ENCODE peak calls at places on chromosomes 13 and 19, in six cellular contexts. One of them, this sample, is unnamed.

GRCh38 chr13:27271572-27272096 is 1.0 kb downstream of the RASL11A start:
- DNase-seq in upper lobe of right lung: no peak
- DNase-seq in activated naive CD8-positive, alpha-beta T cell treated with anti-CD3 and anti-CD28 coated beads for 36 hours: no peak
- DNase-seq in cardiac fibroblast: no peak
- DNase-seq in OCI-LY7: no peak
- DNase-seq in posterior vena cava: no peak
- DNase-seq in this sample: no peak

GRCh38 chr19:3125900-3126524 is 9.8 kb upstream of the GNA15 start:
- DNase-seq in upper lobe of right lung: peak
- DNase-seq in activated naive CD8-positive, alpha-beta T cell treated with anti-CD3 and anti-CD28 coated beads for 36 hours: peak
- DNase-seq in cardiac fibroblast: peak
- DNase-seq in OCI-LY7: peak
- DNase-seq in posterior vena cava: no peak
- DNase-seq in this sample: peak

GRCh38 chr13:19606152-19606551 is 27.3 kb upstream of the MPHOSPH8 start:
- DNase-seq in upper lobe of right lung: no peak
- DNase-seq in activated naive CD8-positive, alpha-beta T cell treated with anti-CD3 and anti-CD28 coated beads for 36 hours: no peak
- DNase-seq in cardiac fibroblast: peak
- DNase-seq in OCI-LY7: no peak
- DNase-seq in posterior vena cava: no peak
- DNase-seq in this sample: no peak

GRCh38 chr19:16899566-16900075 is 10.8 kb downstream of the F2RL3 start:
- DNase-seq in upper lobe of right lung: no peak
- DNase-seq in activated naive CD8-positive, alpha-beta T cell treated with anti-CD3 and anti-CD28 coated beads for 36 hours: peak
- DNase-seq in cardiac fibroblast: peak
- DNase-seq in OCI-LY7: peak
- DNase-seq in posterior vena cava: no peak
- DNase-seq in this sample: peak

GRCh38 chr19:49070416-49070815 is 2.1 kb downstream of the KCNA7 start:
- DNase-seq in upper lobe of right lung: no peak
- DNase-seq in activated naive CD8-positive, alpha-beta T cell treated with anti-CD3 and anti-CD28 coated beads for 36 hours: no peak
- DNase-seq in cardiac fibroblast: no peak
- DNase-seq in OCI-LY7: no peak
- DNase-seq in posterior vena cava: no peak
- DNase-seq in this sample: no peak

GRCh38 chr13:112748947-112749346 is 59.1 kb downstream of the ATP11A start:
- DNase-seq in upper lobe of right lung: peak
- DNase-seq in activated naive CD8-positive, alpha-beta T cell treated with anti-CD3 and anti-CD28 coated beads for 36 hours: no peak
- DNase-seq in cardiac fibroblast: no peak
- DNase-seq in OCI-LY7: no peak
- DNase-seq in posterior vena cava: peak
- DNase-seq in this sample: no peak

GRCh38 chr13:40420160-40420740 is 246.2 kb downstream of the FOXO1 start:
- DNase-seq in upper lobe of right lung: no peak
- DNase-seq in activated naive CD8-positive, alpha-beta T cell treated with anti-CD3 and anti-CD28 coated beads for 36 hours: no peak
- DNase-seq in cardiac fibroblast: no peak
- DNase-seq in OCI-LY7: no peak
- DNase-seq in posterior vena cava: no peak
- DNase-seq in this sample: no peak

GRCh38 chr19:42553292-42554045 is 25.2 kb upstream of the CEACAM1 start:
- DNase-seq in upper lobe of right lung: no peak
- DNase-seq in activated naive CD8-positive, alpha-beta T cell treated with anti-CD3 and anti-CD28 coated beads for 36 hours: no peak
- DNase-seq in cardiac fibroblast: peak
- DNase-seq in OCI-LY7: no peak
- DNase-seq in posterior vena cava: no peak
- DNase-seq in this sample: no peak

GRCh38 chr19:19064811-19065745 is 1.3 kb downstream of the SLC25A42 start:
- DNase-seq in upper lobe of right lung: no peak
- DNase-seq in activated naive CD8-positive, alpha-beta T cell treated with anti-CD3 and anti-CD28 coated beads for 36 hours: peak
- DNase-seq in cardiac fibroblast: no peak
- DNase-seq in OCI-LY7: peak
- DNase-seq in posterior vena cava: no peak
- DNase-seq in this sample: peak

GRCh38 chr19:46366620-46367277 is 19.9 kb downstream of the PPP5C start:
- DNase-seq in upper lobe of right lung: no peak
- DNase-seq in activated naive CD8-positive, alpha-beta T cell treated with anti-CD3 and anti-CD28 coated beads for 36 hours: no peak
- DNase-seq in cardiac fibroblast: no peak
- DNase-seq in OCI-LY7: no peak
- DNase-seq in posterior vena cava: no peak
- DNase-seq in this sample: no peak

GRCh38 chr19:15640904-15641597 is 354 bp downstream of the CYP4F3 start:
- DNase-seq in upper lobe of right lung: no peak
- DNase-seq in activated naive CD8-positive, alpha-beta T cell treated with anti-CD3 and anti-CD28 coated beads for 36 hours: no peak
- DNase-seq in cardiac fibroblast: no peak
- DNase-seq in OCI-LY7: no peak
- DNase-seq in posterior vena cava: no peak
- DNase-seq in this sample: no peak

GRCh38 chr13:32443111-32443510 is 15.2 kb upstream of the N4BP2L1 start:
- DNase-seq in upper lobe of right lung: no peak
- DNase-seq in activated naive CD8-positive, alpha-beta T cell treated with anti-CD3 and anti-CD28 coated beads for 36 hours: peak
- DNase-seq in cardiac fibroblast: peak
- DNase-seq in OCI-LY7: peak
- DNase-seq in posterior vena cava: no peak
- DNase-seq in this sample: peak

GRCh38 chr13:46079770-46080169 is 25.1 kb downstream of the CPB2 start:
- DNase-seq in upper lobe of right lung: no peak
- DNase-seq in activated naive CD8-positive, alpha-beta T cell treated with anti-CD3 and anti-CD28 coated beads for 36 hours: no peak
- DNase-seq in cardiac fibroblast: no peak
- DNase-seq in OCI-LY7: no peak
- DNase-seq in posterior vena cava: no peak
- DNase-seq in this sample: no peak

GRCh38 chr19:4650159-4650558 is 10.8 kb downstream of the TNFAIP8L1 start:
- DNase-seq in upper lobe of right lung: no peak
- DNase-seq in activated naive CD8-positive, alpha-beta T cell treated with anti-CD3 and anti-CD28 coated beads for 36 hours: no peak
- DNase-seq in cardiac fibroblast: no peak
- DNase-seq in OCI-LY7: no peak
- DNase-seq in posterior vena cava: no peak
- DNase-seq in this sample: no peak

GRCh38 chr19:35253316-35254286 is 4.8 kb downstream of the LSR start:
- DNase-seq in upper lobe of right lung: peak
- DNase-seq in activated naive CD8-positive, alpha-beta T cell treated with anti-CD3 and anti-CD28 coated beads for 36 hours: no peak
- DNase-seq in cardiac fibroblast: no peak
- DNase-seq in OCI-LY7: no peak
- DNase-seq in posterior vena cava: peak
- DNase-seq in this sample: no peak

GRCh38 chr13:52851153-52851962 is 2.9 kb upstream of the PCDH8 start:
- DNase-seq in upper lobe of right lung: peak
- DNase-seq in activated naive CD8-positive, alpha-beta T cell treated with anti-CD3 and anti-CD28 coated beads for 36 hours: peak
- DNase-seq in cardiac fibroblast: peak
- DNase-seq in OCI-LY7: no peak
- DNase-seq in posterior vena cava: no peak
- DNase-seq in this sample: no peak

GRCh38 chr19:50536662-50537305 is 23.1 kb upstream of the ASPDH start:
- DNase-seq in upper lobe of right lung: no peak
- DNase-seq in activated naive CD8-positive, alpha-beta T cell treated with anti-CD3 and anti-CD28 coated beads for 36 hours: no peak
- DNase-seq in cardiac fibroblast: no peak
- DNase-seq in OCI-LY7: no peak
- DNase-seq in posterior vena cava: no peak
- DNase-seq in this sample: no peak

GRCh38 chr13:41456768-41457588 is at the start of gene RGCC:
- DNase-seq in upper lobe of right lung: peak
- DNase-seq in activated naive CD8-positive, alpha-beta T cell treated with anti-CD3 and anti-CD28 coated beads for 36 hours: peak
- DNase-seq in cardiac fibroblast: peak
- DNase-seq in OCI-LY7: peak
- DNase-seq in posterior vena cava: peak
- DNase-seq in this sample: peak

GRCh38 chr13:49124693-49125304 is 95.3 kb upstream of the MLNR start:
- DNase-seq in upper lobe of right lung: no peak
- DNase-seq in activated naive CD8-positive, alpha-beta T cell treated with anti-CD3 and anti-CD28 coated beads for 36 hours: no peak
- DNase-seq in cardiac fibroblast: no peak
- DNase-seq in OCI-LY7: no peak
- DNase-seq in posterior vena cava: no peak
- DNase-seq in this sample: no peak

GRCh38 chr13:45607931-45608330 is 7.6 kb downstream of the ERICH6B start:
- DNase-seq in upper lobe of right lung: no peak
- DNase-seq in activated naive CD8-positive, alpha-beta T cell treated with anti-CD3 and anti-CD28 coated beads for 36 hours: no peak
- DNase-seq in cardiac fibroblast: no peak
- DNase-seq in OCI-LY7: no peak
- DNase-seq in posterior vena cava: no peak
- DNase-seq in this sample: no peak

This sample was measured in stimulated activated CD4-positive, alpha-beta T cell treated with anti-CD3 and anti-CD28 coated beads, Interleukin-1b, Interleukin-23, amount 100 ng/mL, for 48 hours.